ENCODE peak calls at places on chromosomes 7 and 10, in four cellular contexts. One of them, this sample, is unnamed.

GRCh38 chr10:58352956-58353610 is 18.3 kb downstream of the UBE2D1 start:
- DNase-seq in GM12878: no peak
- DNase-seq in K562: no peak
- DNase-seq in H1: no peak
- DNase-seq in this sample: no peak

GRCh38 chr10:37727491-37728352 is 129.7 kb downstream of the ZNF248 start:
- DNase-seq in GM12878: no peak
- DNase-seq in K562: no peak
- DNase-seq in H1: no peak
- DNase-seq in this sample: no peak

GRCh38 chr10:73828166-73828565 is 16.8 kb upstream of the NDST2 start:
- DNase-seq in GM12878: no peak
- DNase-seq in K562: no peak
- DNase-seq in H1: no peak
- DNase-seq in this sample: no peak

GRCh38 chr10:91901784-91902677 is 7.3 kb downstream of the FGFBP3 start:
- DNase-seq in GM12878: no peak
- DNase-seq in K562: no peak
- DNase-seq in H1: no peak
- DNase-seq in this sample: no peak

GRCh38 chr10:17062493-17063487 is 66.8 kb downstream of the CUBN start:
- DNase-seq in GM12878: no peak
- DNase-seq in K562: no peak
- DNase-seq in H1: peak
- DNase-seq in this sample: no peak

GRCh38 chr7:85602196-85602595 is 415.3 kb upstream of the SEMA3D start:
- DNase-seq in GM12878: no peak
- DNase-seq in K562: no peak
- DNase-seq in H1: no peak
- DNase-seq in this sample: no peak

GRCh38 chr7:129041142-129041928 is 13.6 kb downstream of the TNPO3 start:
- DNase-seq in GM12878: no peak
- DNase-seq in K562: no peak
- DNase-seq in H1: no peak
- DNase-seq in this sample: no peak

GRCh38 chr10:131653550-131654470 is 247.0 kb upstream of the PPP2R2D start:
- DNase-seq in GM12878: no peak
- DNase-seq in K562: no peak
- DNase-seq in H1: no peak
- DNase-seq in this sample: no peak

GRCh38 chr10:132570771-132571564 is 33.4 kb downstream of the INPP5A start:
- DNase-seq in GM12878: peak
- DNase-seq in K562: no peak
- DNase-seq in H1: no peak
- DNase-seq in this sample: no peak

GRCh38 chr7:83594076-83594475 is 54.9 kb downstream of the SEMA3E start:
- DNase-seq in GM12878: no peak
- DNase-seq in K562: no peak
- DNase-seq in H1: no peak
- DNase-seq in this sample: no peak

GRCh38 chr10:69389827-69390490 is 26.8 kb downstream of the TACR2 start:
- DNase-seq in GM12878: no peak
- DNase-seq in K562: peak
- DNase-seq in H1: no peak
- DNase-seq in this sample: no peak

GRCh38 chr10:87503892-87504291 is 801 bp upstream of the MINPP1 start:
- DNase-seq in GM12878: no peak
- DNase-seq in K562: no peak
- DNase-seq in H1: no peak
- DNase-seq in this sample: peak

GRCh38 chr7:69213882-69214281 is 384.4 kb upstream of the AUTS2 start:
- DNase-seq in GM12878: no peak
- DNase-seq in K562: no peak
- DNase-seq in H1: no peak
- DNase-seq in this sample: no peak

GRCh38 chr7:101420436-101420835 is 57.8 kb downstream of the COL26A1 start:
- DNase-seq in GM12878: no peak
- DNase-seq in K562: peak
- DNase-seq in H1: no peak
- DNase-seq in this sample: peak

GRCh38 chr10:34727595-34728033 is 87.5 kb downstream of the PARD3 start:
- DNase-seq in GM12878: no peak
- DNase-seq in K562: no peak
- DNase-seq in H1: no peak
- DNase-seq in this sample: no peak

GRCh38 chr10:60733826-60734225 is 44.5 kb upstream of the CDK1 start:
- DNase-seq in GM12878: no peak
- DNase-seq in K562: no peak
- DNase-seq in H1: no peak
- DNase-seq in this sample: peak

GRCh38 chr10:107542016-107542415 is 377.5 kb upstream of the SORCS1 start:
- DNase-seq in GM12878: no peak
- DNase-seq in K562: no peak
- DNase-seq in H1: no peak
- DNase-seq in this sample: no peak

GRCh38 chr7:151782598-151783448 is 94.1 kb downstream of the PRKAG2 start:
- DNase-seq in GM12878: no peak
- DNase-seq in K562: peak
- DNase-seq in H1: peak
- DNase-seq in this sample: peak

GRCh38 chr7:4799508-4800268 is 24.3 kb downstream of the AP5Z1 start:
- DNase-seq in GM12878: no peak
- DNase-seq in K562: peak
- DNase-seq in H1: no peak
- DNase-seq in this sample: no peak

GRCh38 chr10:87752571-87752970 is 65.5 kb downstream of the ATAD1 start:
- DNase-seq in GM12878: no peak
- DNase-seq in K562: no peak
- DNase-seq in H1: no peak
- DNase-seq in this sample: no peak

GRCh38 chr7:85529831-85530230 is 343.0 kb upstream of the SEMA3D start:
- DNase-seq in GM12878: no peak
- DNase-seq in K562: no peak
- DNase-seq in H1: no peak
- DNase-seq in this sample: no peak

GRCh38 chr7:157568785-157569584 is 232.2 kb downstream of the DNAJB6 start:
- DNase-seq in GM12878: no peak
- DNase-seq in K562: no peak
- DNase-seq in H1: no peak
- DNase-seq in this sample: peak

GRCh38 chr10:125340871-125341270 is 180.5 kb upstream of the CTBP2 start:
- DNase-seq in GM12878: no peak
- DNase-seq in K562: no peak
- DNase-seq in H1: no peak
- DNase-seq in this sample: no peak

GRCh38 chr10:98795467-98795866 is 348.7 kb upstream of the HPS1 start:
- DNase-seq in GM12878: no peak
- DNase-seq in K562: no peak
- DNase-seq in H1: no peak
- DNase-seq in this sample: no peak

GRCh38 chr7:157693071-157693520 is 356.3 kb downstream of the DNAJB6 start:
- DNase-seq in GM12878: no peak
- DNase-seq in K562: no peak
- DNase-seq in H1: no peak
- DNase-seq in this sample: peak

GRCh38 chr10:110487411-110488123 is 10.1 kb upstream of the DUSP5 start:
- DNase-seq in GM12878: no peak
- DNase-seq in K562: no peak
- DNase-seq in H1: no peak
- DNase-seq in this sample: no peak

GRCh38 chr10:103278862-103279298 is 1.9 kb downstream of the INA start:
- DNase-seq in GM12878: no peak
- DNase-seq in K562: peak
- DNase-seq in H1: no peak
- DNase-seq in this sample: no peak

GRCh38 chr10:98097175-98097574 is 37.3 kb upstream of the R3HCC1L start:
- DNase-seq in GM12878: no peak
- DNase-seq in K562: no peak
- DNase-seq in H1: no peak
- DNase-seq in this sample: no peak

GRCh38 chr10:7889947-7890542 is 71.7 kb downstream of the TAF3 start:
- DNase-seq in GM12878: no peak
- DNase-seq in K562: no peak
- DNase-seq in H1: no peak
- DNase-seq in this sample: no peak
- TF ChIP-seq GABPA in GM12878: no peak
- TF ChIP-seq GABPA in K562: no peak
- TF ChIP-seq GABPA in H1: no peak
- TF ChIP-seq GABPA in this sample: no peak

GRCh38 chr10:71494470-71494869 is 97.8 kb downstream of the CDH23 start:
- DNase-seq in GM12878: no peak
- DNase-seq in K562: no peak
- DNase-seq in H1: no peak
- DNase-seq in this sample: no peak

GRCh38 chr10:71496927-71497801 is 100.4 kb downstream of the CDH23 start:
- DNase-seq in GM12878: no peak
- DNase-seq in K562: no peak
- DNase-seq in H1: no peak
- DNase-seq in this sample: peak

GRCh38 chr10:71501402-71501801 is 104.7 kb downstream of the CDH23 start:
- DNase-seq in GM12878: no peak
- DNase-seq in K562: no peak
- DNase-seq in H1: no peak
- DNase-seq in this sample: no peak

GRCh38 chr10:71494980-71495381 is 98.3 kb downstream of the CDH23 start:
- DNase-seq in GM12878: peak
- DNase-seq in K562: no peak
- DNase-seq in H1: no peak
- DNase-seq in this sample: no peak

DNA sequence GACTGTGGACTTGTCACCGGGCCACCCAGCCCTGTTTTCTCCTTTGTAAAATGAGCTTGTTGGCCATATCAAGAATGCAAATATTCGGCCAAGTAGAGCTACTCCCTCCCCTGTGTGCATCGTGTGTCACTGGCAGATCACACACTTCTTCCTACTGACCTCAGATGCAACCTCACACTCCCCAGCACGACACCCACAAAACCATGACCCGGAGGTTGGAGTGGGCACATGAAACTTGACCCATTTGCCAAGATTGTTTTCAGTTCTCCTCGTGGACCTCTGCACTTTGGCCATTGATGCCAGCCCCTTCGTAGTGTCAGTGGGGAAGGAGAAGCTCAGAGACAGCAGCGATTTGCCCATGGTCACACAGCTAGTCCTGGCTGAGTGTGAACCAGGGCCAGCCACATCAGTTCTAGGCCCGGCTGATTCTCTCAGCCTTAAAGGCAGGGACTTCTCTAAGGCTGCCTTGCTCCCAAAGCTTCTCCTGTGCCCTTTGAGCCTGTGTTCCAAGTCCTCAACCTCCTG is 101.1 kb downstream of the CDH23 start:
- DNase-seq in GM12878: no peak
- DNase-seq in K562: no peak
- DNase-seq in H1: no peak
- DNase-seq in this sample: no peak
- TF ChIP-seq NRF1 in GM12878: no peak
- TF ChIP-seq NRF1 in K562: no peak
- TF ChIP-seq NRF1 in H1: no peak
- TF ChIP-seq NRF1 in this sample: no peak

DNA sequence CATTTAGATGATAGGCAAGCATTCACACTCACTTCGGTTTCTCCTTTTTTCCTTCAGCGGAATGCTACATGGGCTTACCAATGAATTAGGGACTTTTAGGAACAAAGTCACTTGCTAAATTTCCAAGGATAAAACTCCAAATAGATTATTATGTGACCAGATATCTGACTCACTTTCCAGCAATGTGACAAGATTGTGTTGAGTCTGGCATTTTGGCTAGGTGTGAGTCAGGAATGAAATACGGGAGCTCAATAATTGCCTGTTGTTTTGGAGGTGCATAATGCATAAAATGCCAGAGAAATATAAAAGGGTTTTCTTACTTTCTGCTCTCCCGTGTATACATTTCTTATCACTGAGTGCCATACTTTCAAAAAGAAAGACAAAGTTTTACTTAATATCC is 721.1 kb downstream of the KCNMA1 start:
- DNase-seq in GM12878: no peak
- DNase-seq in K562: no peak
- DNase-seq in H1: no peak
- DNase-seq in this sample: no peak
- TF ChIP-seq GABPA in GM12878: no peak
- TF ChIP-seq GABPA in K562: no peak
- TF ChIP-seq GABPA in H1: no peak
- TF ChIP-seq GABPA in this sample: no peak

GRCh38 chr7:104794154-104794553 is 219.9 kb upstream of the KMT2E start:
- DNase-seq in GM12878: no peak
- DNase-seq in K562: no peak
- DNase-seq in H1: no peak
- DNase-seq in this sample: no peak

GRCh38 chr7:104795616-104796398 is 218.2 kb upstream of the KMT2E start:
- DNase-seq in GM12878: no peak
- DNase-seq in K562: no peak
- DNase-seq in H1: no peak
- DNase-seq in this sample: no peak

GRCh38 chr7:104793066-104793465 is 220.9 kb upstream of the KMT2E start:
- DNase-seq in GM12878: no peak
- DNase-seq in K562: no peak
- DNase-seq in H1: no peak
- DNase-seq in this sample: no peak

GRCh38 chr7:104794589-104794988 is 219.4 kb upstream of the KMT2E start:
- DNase-seq in GM12878: no peak
- DNase-seq in K562: no peak
- DNase-seq in H1: no peak
- DNase-seq in this sample: no peak

GRCh38 chr7:104795086-104795485 is 218.9 kb upstream of the KMT2E start:
- DNase-seq in GM12878: no peak
- DNase-seq in K562: no peak
- DNase-seq in H1: no peak
- DNase-seq in this sample: no peak
- TF ChIP-seq NRF1 in GM12878: no peak
- TF ChIP-seq NRF1 in K562: no peak
- TF ChIP-seq NRF1 in H1: no peak
- TF ChIP-seq NRF1 in this sample: no peak

GRCh38 chr10:119917777-119918176 is 25.2 kb downstream of the SEC23IP start:
- DNase-seq in GM12878: no peak
- DNase-seq in K562: no peak
- DNase-seq in H1: no peak
- DNase-seq in this sample: no peak
- TF ChIP-seq GABPA in GM12878: no peak
- TF ChIP-seq GABPA in K562: no peak
- TF ChIP-seq GABPA in H1: no peak
- TF ChIP-seq GABPA in this sample: no peak

GRCh38 chr7:13980474-13980873 is 9.0 kb downstream of the ETV1 start:
- DNase-seq in GM12878: no peak
- DNase-seq in K562: no peak
- DNase-seq in H1: no peak
- DNase-seq in this sample: no peak

GRCh38 chr7:13982940-13983677 is 6.4 kb downstream of the ETV1 start:
- DNase-seq in GM12878: no peak
- DNase-seq in K562: no peak
- DNase-seq in H1: no peak
- DNase-seq in this sample: no peak

GRCh38 chr7:13981070-13981469 is 8.4 kb downstream of the ETV1 start:
- DNase-seq in GM12878: no peak
- DNase-seq in K562: peak
- DNase-seq in H1: no peak
- DNase-seq in this sample: peak

GRCh38 chr7:13984831-13985685 is 4.4 kb downstream of the ETV1 start:
- DNase-seq in GM12878: no peak
- DNase-seq in K562: no peak
- DNase-seq in H1: no peak
- DNase-seq in this sample: no peak

GRCh38 chr7:13979671-13980438 is 9.6 kb downstream of the ETV1 start:
- DNase-seq in GM12878: no peak
- DNase-seq in K562: no peak
- DNase-seq in H1: no peak
- DNase-seq in this sample: no peak
- TF ChIP-seq NRF1 in GM12878: no peak
- TF ChIP-seq NRF1 in K562: no peak
- TF ChIP-seq NRF1 in H1: no peak
- TF ChIP-seq NRF1 in this sample: no peak

This sample was measured in SK-N-SH.